ENCODE peak calls at places on chromosome 19, in ten cellular contexts. R is fibroblast of the aortic adventitia, K is nephron progenitor cell, G is MV-4-11, J is EH, W is COR-L47, U is ureter, X is anterior cingulate cortex, I is T follicular helper cell, N is NCI-H1436. O is an unnamed sample.

GRCh38 chr19:3607398-3608078 is 863 bp upstream of the TBXA2R start:
- DNase-seq in K (no peak), N (no peak), U (no peak), W (no peak), X (no peak), J (peak), I (no peak), R (peak), G (no peak), O (no peak)

GRCh38 chr19:14699641-14700040 is 9.8 kb downstream of the ZNF333 start:
- DNase-seq in I (no peak), R (no peak), K (no peak), X (no peak), N (no peak), U (no peak), W (no peak), J (no peak), G (no peak), O (no peak)

GRCh38 chr19:5903502-5904301 is at the start of gene NDUFA11:
- DNase-seq in U (peak), K (peak), R (no peak), N (peak), X (peak), I (peak), J (no peak), W (peak), G (peak), O (peak)

GRCh38 chr19:7415163-7415856 is 66.6 kb downstream of the ARHGEF18 start:
- DNase-seq in U (peak), K (no peak), X (no peak), G (no peak), N (no peak), I (no peak), W (no peak), J (peak), R (peak), O (no peak)

GRCh38 chr19:15062036-15062435 is 12.8 kb downstream of the CASP14 start:
- DNase-seq in U (no peak), R (no peak), G (no peak), K (no peak), X (no peak), W (no peak), N (no peak), J (no peak), I (no peak), O (no peak)

GRCh38 chr19:50980203-50980602 is 3.5 kb downstream of the KLK7 start:
- DNase-seq in I (no peak), N (no peak), R (no peak), U (no peak), K (peak), W (no peak), X (no peak), J (no peak), G (no peak), O (no peak)

GRCh38 chr19:50814883-50815282 is 8.7 kb downstream of the KLK1 start:
- DNase-seq in G (no peak), R (no peak), X (no peak), U (no peak), K (no peak), W (no peak), I (no peak), N (no peak), J (no peak), O (no peak)

GRCh38 chr19:28019901-28020300 is 1193.0 kb downstream of the UQCRFS1 start:
- DNase-seq in X (no peak), K (no peak), J (no peak), W (no peak), N (no peak), U (no peak), R (no peak), I (no peak), G (no peak), O (no peak)

O was measured in DND-41.